ENCODE peak calls at places on chromosomes 11 and 22, in seven cellular contexts. One of them, this sample, is unnamed.

GRCh38 chr11:78231962-78232459 is 43.3 kb downstream of the USP35 start:
- DNase-seq in astrocyte of the spinal cord: peak; percentile 63
- DNase-seq in osteoblast: no peak
- DNase-seq in Panc1: no peak
- DNase-seq in bronchial epithelial cell: peak; percentile 54
- DNase-seq in AG10803: peak; percentile 48
- DNase-seq in AG04450: peak; percentile 20
- DNase-seq in this sample: peak; percentile 63

GRCh38 chr11:37786214-37786755 is 1188.2 kb upstream of the RAG2 start:
- DNase-seq in astrocyte of the spinal cord: peak; percentile 76
- DNase-seq in osteoblast: no peak
- DNase-seq in Panc1: no peak
- DNase-seq in bronchial epithelial cell: peak; percentile 91
- DNase-seq in AG10803: peak; percentile 23
- DNase-seq in AG04450: peak; percentile 2
- DNase-seq in this sample: peak; percentile 59

GRCh38 chr11:65316311-65316978 is 1.8 kb downstream of the CDC42EP2 start:
- DNase-seq in astrocyte of the spinal cord: peak; percentile 70
- DNase-seq in osteoblast: peak; percentile 96
- DNase-seq in Panc1: no peak
- DNase-seq in bronchial epithelial cell: peak; percentile 67
- DNase-seq in AG10803: peak; percentile 100
- DNase-seq in AG04450: peak; percentile 91
- DNase-seq in this sample: peak; percentile 99

GRCh38 chr11:70397983-70398833 is at the start of gene CTTN:
- DNase-seq in astrocyte of the spinal cord: peak; percentile 88
- DNase-seq in osteoblast: peak; percentile 98
- DNase-seq in Panc1: peak; percentile 25
- DNase-seq in bronchial epithelial cell: peak; percentile 74
- DNase-seq in AG10803: peak; percentile 81
- DNase-seq in AG04450: peak; percentile 59
- DNase-seq in this sample: peak; percentile 95

GRCh38 chr22:32080904-32081303 is 37.8 kb downstream of the SLC5A1 start:
- DNase-seq in astrocyte of the spinal cord: peak; percentile 48
- DNase-seq in osteoblast: peak; percentile 73
- DNase-seq in Panc1: peak; percentile 25
- DNase-seq in bronchial epithelial cell: peak; percentile 61
- DNase-seq in AG10803: peak; percentile 53
- DNase-seq in AG04450: peak; percentile 6
- DNase-seq in this sample: peak; percentile 58

GRCh38 chr11:14341968-14342367 is 17.0 kb downstream of the RRAS2 start:
- DNase-seq in astrocyte of the spinal cord: no peak
- DNase-seq in osteoblast: no peak
- DNase-seq in Panc1: no peak
- DNase-seq in bronchial epithelial cell: no peak
- DNase-seq in AG10803: no peak
- DNase-seq in AG04450: no peak
- DNase-seq in this sample: no peak

GRCh38 chr22:48706934-48707748 is 1120.5 kb downstream of the BRD1 start:
- DNase-seq in astrocyte of the spinal cord: no peak
- DNase-seq in osteoblast: peak; percentile 62
- DNase-seq in Panc1: no peak
- DNase-seq in bronchial epithelial cell: no peak
- DNase-seq in AG10803: no peak
- DNase-seq in AG04450: no peak
- DNase-seq in this sample: no peak

GRCh38 chr11:99068832-99069231 is 48.1 kb downstream of the CNTN5 start:
- DNase-seq in astrocyte of the spinal cord: no peak
- DNase-seq in osteoblast: no peak
- DNase-seq in Panc1: no peak
- DNase-seq in bronchial epithelial cell: peak; percentile 13
- DNase-seq in AG10803: no peak
- DNase-seq in AG04450: no peak
- DNase-seq in this sample: no peak

GRCh38 chr11:20156280-20156875 is 3.9 kb downstream of the DBX1 start:
- DNase-seq in astrocyte of the spinal cord: no peak
- DNase-seq in osteoblast: peak; percentile 42
- DNase-seq in Panc1: no peak
- DNase-seq in bronchial epithelial cell: no peak
- DNase-seq in AG10803: no peak
- DNase-seq in AG04450: no peak
- DNase-seq in this sample: no peak

GRCh38 chr11:20157768-20158167 is 2.5 kb downstream of the DBX1 start:
- DNase-seq in astrocyte of the spinal cord: no peak
- DNase-seq in osteoblast: peak; percentile 29
- DNase-seq in Panc1: no peak
- DNase-seq in bronchial epithelial cell: no peak
- DNase-seq in AG10803: no peak
- DNase-seq in AG04450: no peak
- DNase-seq in this sample: no peak

GRCh38 chr11:20158597-20159257 is 1.5 kb downstream of the DBX1 start:
- DNase-seq in astrocyte of the spinal cord: peak; percentile 69
- DNase-seq in osteoblast: peak; percentile 92
- DNase-seq in Panc1: no peak
- DNase-seq in bronchial epithelial cell: peak; percentile 36
- DNase-seq in AG10803: peak; percentile 53
- DNase-seq in AG04450: peak; percentile 3
- DNase-seq in this sample: peak; percentile 82

GRCh38 chr11:20155683-20156279 is 4.5 kb downstream of the DBX1 start:
- DNase-seq in astrocyte of the spinal cord: no peak
- DNase-seq in osteoblast: peak; percentile 86
- DNase-seq in Panc1: no peak
- DNase-seq in bronchial epithelial cell: no peak
- DNase-seq in AG10803: no peak
- DNase-seq in AG04450: no peak
- DNase-seq in this sample: no peak

GRCh38 chr11:20156876-20157613 is 3.2 kb downstream of the DBX1 start:
- DNase-seq in astrocyte of the spinal cord: no peak
- DNase-seq in osteoblast: peak; percentile 48
- DNase-seq in Panc1: no peak
- DNase-seq in bronchial epithelial cell: no peak
- DNase-seq in AG10803: no peak
- DNase-seq in AG04450: no peak
- DNase-seq in this sample: no peak
- H3K4me3 ChIP-seq in astrocyte of the spinal cord: no peak overlapping the region
- H3K4me3 ChIP-seq in osteoblast: no peak overlapping the region
- H3K4me3 ChIP-seq in Panc1: no peak overlapping the region
- H3K4me3 ChIP-seq in bronchial epithelial cell: no peak overlapping the region
- H3K4me3 ChIP-seq in AG10803: no peak overlapping the region
- H3K4me3 ChIP-seq in AG04450: no peak overlapping the region
- H3K4me3 ChIP-seq in this sample: no peak overlapping the region

DNA sequence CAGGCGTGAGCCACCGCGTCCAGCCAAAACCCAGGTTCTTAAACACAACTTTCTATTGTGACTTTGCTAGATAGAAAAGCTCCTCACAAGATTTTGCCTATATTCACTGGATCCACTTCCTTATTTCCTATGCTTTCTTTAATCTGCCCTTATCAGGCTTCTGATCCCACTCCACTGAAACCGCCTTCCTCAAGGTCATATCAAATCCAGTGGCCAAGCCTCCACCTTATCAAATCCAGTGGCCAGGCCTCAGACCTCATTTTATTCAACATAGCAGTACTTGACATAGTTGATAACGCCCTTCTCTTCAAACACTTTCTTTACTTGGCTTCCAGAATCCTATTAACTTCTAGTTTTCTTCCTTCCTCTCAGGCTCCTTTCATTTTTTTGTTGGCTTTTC is 29.5 kb downstream of the DIXDC1 start:
- DNase-seq in astrocyte of the spinal cord: no peak
- DNase-seq in osteoblast: no peak
- DNase-seq in Panc1: no peak
- DNase-seq in bronchial epithelial cell: no peak
- DNase-seq in AG10803: no peak
- DNase-seq in AG04450: no peak
- DNase-seq in this sample: no peak
- H3K4me3 ChIP-seq in astrocyte of the spinal cord: no peak overlapping the region
- H3K4me3 ChIP-seq in osteoblast: no peak overlapping the region
- H3K4me3 ChIP-seq in Panc1: no peak overlapping the region
- H3K4me3 ChIP-seq in bronchial epithelial cell: no peak overlapping the region
- H3K4me3 ChIP-seq in AG10803: no peak overlapping the region
- H3K4me3 ChIP-seq in AG04450: no peak overlapping the region
- H3K4me3 ChIP-seq in this sample: no peak overlapping the region

GRCh38 chr11:96567193-96567592 is 177.4 kb downstream of the JRKL start:
- DNase-seq in astrocyte of the spinal cord: peak; percentile 36
- DNase-seq in osteoblast: no peak
- DNase-seq in Panc1: no peak
- DNase-seq in bronchial epithelial cell: peak; percentile 2
- DNase-seq in AG10803: no peak
- DNase-seq in AG04450: no peak
- DNase-seq in this sample: no peak

DNA sequence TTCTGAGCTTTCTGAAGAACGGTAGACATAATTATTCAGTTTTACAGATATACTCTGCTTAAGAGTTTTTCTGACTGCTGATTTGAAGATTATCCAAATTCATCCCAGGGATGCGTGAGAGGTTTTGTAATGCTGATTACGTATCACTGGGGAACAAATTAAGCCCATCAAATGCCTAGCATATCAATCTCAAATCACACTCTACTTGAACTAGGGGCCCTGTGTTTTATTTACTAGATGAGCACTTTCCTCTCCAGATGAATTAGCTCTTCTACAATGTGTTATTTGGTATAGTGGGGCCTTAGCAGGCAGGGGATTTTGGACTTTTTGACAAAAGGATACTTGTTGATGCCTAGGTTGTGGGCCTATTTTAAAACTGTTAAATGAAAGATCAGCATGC is 177.9 kb downstream of the JRKL start:
- DNase-seq in astrocyte of the spinal cord: no peak
- DNase-seq in osteoblast: no peak
- DNase-seq in Panc1: no peak
- DNase-seq in bronchial epithelial cell: no peak
- DNase-seq in AG10803: no peak
- DNase-seq in AG04450: no peak
- DNase-seq in this sample: no peak
- H3K4me3 ChIP-seq in astrocyte of the spinal cord: no peak overlapping the region
- H3K4me3 ChIP-seq in osteoblast: peak overlapping the region; percentile 61
- H3K4me3 ChIP-seq in Panc1: no peak overlapping the region
- H3K4me3 ChIP-seq in bronchial epithelial cell: no peak overlapping the region
- H3K4me3 ChIP-seq in AG10803: no peak overlapping the region
- H3K4me3 ChIP-seq in AG04450: no peak overlapping the region
- H3K4me3 ChIP-seq in this sample: peak overlapping the region; percentile 67

GRCh38 chr11:103091441-103091809 is 535 bp downstream of the DCUN1D5 start:
- DNase-seq in astrocyte of the spinal cord: peak; percentile 22
- DNase-seq in osteoblast: peak; percentile 52
- DNase-seq in Panc1: no peak
- DNase-seq in bronchial epithelial cell: peak; percentile 34
- DNase-seq in AG10803: no peak
- DNase-seq in AG04450: no peak
- DNase-seq in this sample: peak; percentile 71
- H3K4me3 ChIP-seq in astrocyte of the spinal cord: peak overlapping the region; percentile 95
- H3K4me3 ChIP-seq in osteoblast: peak overlapping the region; percentile 92
- H3K4me3 ChIP-seq in Panc1: peak overlapping the region; percentile 93
- H3K4me3 ChIP-seq in bronchial epithelial cell: peak overlapping the region; percentile 91
- H3K4me3 ChIP-seq in AG10803: peak overlapping the region; percentile 83
- H3K4me3 ChIP-seq in AG04450: peak overlapping the region; percentile 80
- H3K4me3 ChIP-seq in this sample: peak overlapping the region; percentile 98

DNA sequence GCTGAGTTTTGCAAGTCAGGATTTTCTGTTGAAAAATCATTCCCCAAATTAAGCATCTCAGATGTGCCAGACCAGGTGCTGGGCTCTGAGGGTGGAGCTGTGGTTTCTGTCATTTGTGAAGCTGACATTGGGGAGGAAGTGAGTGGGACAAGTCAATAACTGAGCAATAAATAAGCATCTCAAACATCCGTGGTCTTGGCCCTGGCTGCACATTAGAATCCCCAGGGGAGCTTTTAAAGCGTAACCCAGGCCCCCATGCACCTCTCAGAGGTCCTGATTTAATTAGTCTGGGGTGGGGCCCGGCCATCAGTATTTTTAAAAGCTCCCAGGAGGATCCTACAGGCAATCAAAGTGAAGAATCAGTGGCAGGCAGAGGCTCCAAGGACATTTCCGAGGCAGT is 420.0 kb downstream of the MN1 start:
- DNase-seq in astrocyte of the spinal cord: no peak
- DNase-seq in osteoblast: no peak
- DNase-seq in Panc1: no peak
- DNase-seq in bronchial epithelial cell: no peak
- DNase-seq in AG10803: no peak
- DNase-seq in AG04450: no peak
- DNase-seq in this sample: no peak
- H3K4me3 ChIP-seq in astrocyte of the spinal cord: no peak overlapping the region
- H3K4me3 ChIP-seq in osteoblast: no peak overlapping the region
- H3K4me3 ChIP-seq in Panc1: no peak overlapping the region
- H3K4me3 ChIP-seq in bronchial epithelial cell: no peak overlapping the region
- H3K4me3 ChIP-seq in AG10803: no peak overlapping the region
- H3K4me3 ChIP-seq in AG04450: no peak overlapping the region
- H3K4me3 ChIP-seq in this sample: no peak overlapping the region